ENCODE peak calls at places on chromosomes 12 and 14, in six cellular contexts. J, L, Z, M, B and V are unnamed samples.

GRCh38 chr12:116172224-116172849 is 105.2 kb downstream of the MED13L start:
- DNase-seq in M (no peak), J (no peak), L (no peak), B (no peak), Z (no peak), V (no peak)

GRCh38 chr12:90978117-90978770 is 23.3 kb upstream of the CCER1 start:
- DNase-seq in J (no peak), M (peak; percentile 87), B (peak; percentile 43), Z (peak; percentile 11), L (peak; percentile 8), V (peak; percentile 56)

GRCh38 chr12:13839937-13840336 is 141.5 kb downstream of the GRIN2B start:
- DNase-seq in Z (no peak), J (no peak), M (no peak), B (no peak), L (no peak), V (no peak)

GRCh38 chr14:31189346-31190219 is 18.0 kb downstream of the HECTD1 start:
- DNase-seq in Z (no peak), J (no peak), B (no peak), L (no peak), M (no peak), V (no peak)

GRCh38 chr12:131761638-131762037 is 50.7 kb downstream of the SFSWAP start:
- DNase-seq in L (no peak), M (no peak), Z (no peak), J (no peak), B (no peak), V (no peak)

GRCh38 chr12:70264067-70264867 is 21.0 kb downstream of the CNOT2 start:
- DNase-seq in Z (no peak), L (no peak), M (no peak), J (no peak), B (no peak), V (no peak)

GRCh38 chr12:106657499-106657898 is 74.7 kb downstream of the RFX4 start:
- DNase-seq in B (no peak), L (no peak), M (no peak), Z (no peak), J (no peak), V (no peak)

GRCh38 chr14:95463173-95463901 is 53.1 kb downstream of the SYNE3 start:
- DNase-seq in M (no peak), Z (no peak), B (no peak), J (no peak), L (no peak), V (no peak)

GRCh38 chr12:57993030-57993429 is 51.7 kb downstream of the ATP23 start:
- DNase-seq in M (no peak), B (no peak), L (no peak), Z (no peak), J (no peak), V (no peak)

GRCh38 chr12:48263617-48264016 is 60.5 kb upstream of the OR10AD1 start:
- DNase-seq in Z (no peak), M (no peak), L (no peak), J (no peak), B (no peak), V (no peak)

GRCh38 chr14:79090781-79091180 is 920.6 kb downstream of the NRXN3 start:
- DNase-seq in M (no peak), L (no peak), Z (no peak), J (no peak), B (no peak), V (no peak)
- H3K27me3 ChIP-seq in M (no peaks in the 10 kb centered on the region), L (no peaks in the 10 kb centered on the region), Z (no peaks in the 10 kb centered on the region), J (no peaks in the 10 kb centered on the region), B (no peaks in the 10 kb centered on the region), V (no peaks in the 10 kb centered on the region)

DNA sequence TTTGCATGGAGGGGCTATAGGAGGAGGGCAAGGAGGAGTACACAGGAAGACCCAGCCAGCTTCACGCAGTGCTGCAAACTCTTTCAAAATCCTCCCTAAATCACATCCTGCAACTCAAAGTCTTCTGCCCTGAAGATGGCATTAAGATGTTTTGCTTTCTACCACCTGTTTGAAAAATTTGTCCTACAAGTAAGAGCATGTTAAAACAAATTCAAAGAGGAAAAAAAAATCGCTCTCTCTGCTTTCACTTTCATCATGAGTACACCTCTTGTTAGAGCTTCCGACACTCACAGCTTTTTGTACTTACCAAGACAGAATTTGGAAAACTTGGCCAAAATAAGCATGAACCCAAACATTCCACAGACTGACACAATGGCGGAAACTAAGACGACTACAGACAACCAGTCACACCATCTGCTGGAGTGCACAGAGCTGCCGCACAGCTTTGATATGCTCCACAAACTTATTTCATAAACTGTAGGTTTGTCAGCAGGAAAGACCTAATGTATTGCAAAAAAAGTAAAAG is 21.3 kb downstream of the GCH1 start:
- DNase-seq in Z (peak; percentile 87), J (no peak), L (no peak), M (peak; percentile 47), B (no peak), V (no peak)
- H3K4me3 ChIP-seq in Z (peak overlapping the region; percentile 56), J (peak overlapping the region; percentile 74), L (no peak overlapping the region), M (peak overlapping the region; percentile 74), B (no peak overlapping the region), V (peak overlapping the region; percentile 61)

GRCh38 chr14:101557811-101558738 is 3.2 kb upstream of the DIO3 start:
- DNase-seq in J (no peak), B (no peak), M (peak; percentile 36), L (no peak), Z (no peak), V (no peak)

GRCh38 chr14:101559624-101560533 is 1.4 kb upstream of the DIO3 start:
- DNase-seq in J (no peak), M (peak; percentile 50), Z (no peak), B (no peak), L (no peak), V (no peak)

GRCh38 chr14:101558739-101559240 is 2.5 kb upstream of the DIO3 start:
- DNase-seq in L (no peak), Z (no peak), J (no peak), M (peak; percentile 5), B (no peak), V (no peak)

GRCh38 chr14:101560534-101561113 is 671 bp upstream of the DIO3 start:
- DNase-seq in L (no peak), J (no peak), B (no peak), Z (no peak), M (no peak), V (no peak)

GRCh38 chr14:101559250-101559623 is 2.1 kb upstream of the DIO3 start:
- DNase-seq in J (no peak), B (no peak), M (no peak), Z (no peak), L (no peak), V (no peak)
- H3K27me3 ChIP-seq in J (no peaks in the 10 kb centered on the region), B (no peaks in the 10 kb centered on the region), M (peaks cover 32% of the 10 kb centered on the region), Z (no peaks in the 10 kb centered on the region), L (peaks cover 45% of the 10 kb centered on the region), V (peaks cover 45% of the 10 kb centered on the region)

GRCh38 chr12:53495903-53496751 is 3.1 kb downstream of the MAP3K12 start:
- DNase-seq in L (no peak), J (no peak), Z (peak; percentile 28), B (no peak), M (peak; percentile 88), V (peak; percentile 71)

GRCh38 chr12:53493610-53494391 is 5.5 kb downstream of the MAP3K12 start:
- DNase-seq in M (no peak), J (no peak), L (no peak), Z (no peak), B (no peak), V (no peak)

GRCh38 chr12:53492830-53493609 is 6.2 kb downstream of the MAP3K12 start:
- DNase-seq in B (peak; percentile 64), J (peak; percentile 78), L (peak; percentile 92), Z (peak; percentile 46), M (peak; percentile 89), V (no peak)

GRCh38 chr12:53489242-53489915 is 9.9 kb downstream of the MAP3K12 start:
- DNase-seq in J (no peak), L (no peak), M (no peak), B (no peak), Z (no peak), V (no peak)

GRCh38 chr12:53492188-53492587 is 7.1 kb downstream of the MAP3K12 start:
- DNase-seq in J (no peak), L (no peak), M (no peak), B (no peak), Z (no peak), V (no peak)
- H3K4me3 ChIP-seq in J (peak overlapping the region; percentile 83), L (no peak overlapping the region), M (peak overlapping the region; percentile 70), B (no peak overlapping the region), Z (no peak overlapping the region), V (peak overlapping the region; percentile 60)

DNA sequence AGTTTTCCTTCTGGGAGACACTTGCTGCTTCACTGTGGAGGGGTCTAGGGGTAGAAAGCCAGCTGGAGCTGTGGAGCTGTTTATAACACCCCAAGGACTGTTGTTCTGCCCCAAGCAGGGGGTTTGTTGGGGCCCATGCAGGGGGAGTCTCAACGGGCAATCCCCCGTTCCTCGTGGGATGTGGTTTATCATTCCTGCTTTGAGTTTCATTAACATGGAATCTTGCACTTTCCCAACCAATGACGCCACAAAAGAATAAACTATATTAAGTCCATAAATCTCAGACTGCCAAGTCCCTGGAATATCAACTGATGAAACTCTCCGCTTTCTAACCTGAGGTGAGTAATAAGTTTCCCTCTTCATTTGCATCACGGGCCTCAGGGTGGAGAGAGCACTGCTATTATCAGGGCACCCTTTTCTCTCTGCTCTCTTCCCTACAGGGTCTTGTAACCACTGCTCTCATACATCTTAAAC is 112.6 kb upstream of the PELI2 start:
- DNase-seq in J (no peak), B (no peak), M (peak; percentile 55), L (no peak), Z (no peak), V (peak; percentile 15)
- H3K27me3 ChIP-seq in J (no peaks in the 10 kb centered on the region), B (peaks cover 5% of the 10 kb centered on the region), M (no peaks in the 10 kb centered on the region), L (no peaks in the 10 kb centered on the region), Z (no peaks in the 10 kb centered on the region), V (no peaks in the 10 kb centered on the region)

GRCh38 chr12:114697741-114698565 is 14.0 kb upstream of the TBX3 start:
- DNase-seq in Z (no peak), L (no peak), B (no peak), J (no peak), M (peak; percentile 68), V (no peak)
- H3K4me3 ChIP-seq in Z (no peak overlapping the region), L (no peak overlapping the region), B (no peak overlapping the region), J (peak overlapping the region; percentile 21), M (peak overlapping the region; percentile 56), V (peak overlapping the region; percentile 54)

GRCh38 chr14:56122306-56122705 is 4.1 kb downstream of the PELI2 start:
- DNase-seq in M (no peak), B (no peak), J (no peak), L (no peak), Z (no peak), V (no peak)
- H3K27me3 ChIP-seq in M (no peaks in the 10 kb centered on the region), B (peaks cover 82% of the 10 kb centered on the region), J (no peaks in the 10 kb centered on the region), L (no peaks in the 10 kb centered on the region), Z (peaks cover 4% of the 10 kb centered on the region), V (no peaks in the 10 kb centered on the region)